ENCODE peak calls at places on chromosome 18, in ten cellular contexts. A is heart left ventricle, P is AG04450, H is H9, L is HepG2, W is uterus, C is WERI-Rb-1, U is tibial nerve, M is activated B cell treated with CpG ODN at 0.5 μM for 24 hours, Q is endothelial cell of umbilical vein. E is an unnamed sample.

GRCh38 chr18:21361297-21361880 is 119.4 kb downstream of the GREB1L start:
- DNase-seq in A (no peak), P (no peak), H (no peak), L (no peak), W (no peak), C (no peak), U (no peak), M (no peak), Q (no peak), E (no peak)

GRCh38 chr18:21656402-21656801 is 44.3 kb downstream of the SNRPD1 start:
- DNase-seq in A (no peak), P (no peak), H (no peak), L (no peak), W (no peak), C (no peak), U (no peak), M (no peak), Q (peak; percentile 71), E (no peak)

GRCh38 chr18:6638470-6638869 is 91.0 kb upstream of the ARHGAP28 start:
- DNase-seq in A (no peak), P (no peak), H (no peak), L (no peak), W (no peak), C (no peak), U (no peak), M (no peak), Q (no peak), E (no peak)

GRCh38 chr18:3153107-3153704 is 66.6 kb downstream of the MYOM1 start:
- DNase-seq in A (no peak), P (no peak), H (no peak), L (peak; percentile 88), W (no peak), C (no peak), U (no peak), M (no peak), Q (peak; percentile 42), E (no peak)

GRCh38 chr18:986071-986470 is 81.4 kb downstream of the ADCYAP1 start:
- DNase-seq in A (no peak), P (no peak), H (peak; percentile 51), L (no peak), W (no peak), C (peak; percentile 54), U (no peak), M (no peak), Q (no peak), E (no peak)

GRCh38 chr18:22346342-22346967 is 71.3 kb downstream of the CTAGE1 start:
- DNase-seq in A (peak; percentile 83), P (peak; percentile 43), H (no peak), L (no peak), W (peak; percentile 71), C (no peak), U (no peak), M (no peak), Q (peak; percentile 93), E (peak; percentile 84)

GRCh38 chr18:7520200-7520780 is 46.8 kb upstream of the PTPRM start:
- DNase-seq in A (no peak), P (no peak), H (no peak), L (no peak), W (no peak), C (no peak), U (no peak), M (no peak), Q (no peak), E (no peak)

GRCh38 chr18:36809590-36810381 is 19.0 kb downstream of the TPGS2 start:
- DNase-seq in A (no peak), P (no peak), H (peak; percentile 47), L (peak; percentile 56), W (no peak), C (peak; percentile 39), U (no peak), M (no peak), Q (peak; percentile 66), E (no peak)

GRCh38 chr18:36688020-36688965 is 140.5 kb downstream of the TPGS2 start:
- DNase-seq in A (peak; percentile 50), P (peak; percentile 44), H (peak; percentile 64), L (peak; percentile 52), W (peak; percentile 52), C (peak; percentile 75), U (peak; percentile 68), M (no peak), Q (peak; percentile 69), E (peak; percentile 60)

GRCh38 chr18:50523165-50523564 is 36.7 kb upstream of the MAPK4 start:
- DNase-seq in A (no peak), P (no peak), H (no peak), L (no peak), W (no peak), C (no peak), U (no peak), M (no peak), Q (no peak), E (no peak)

GRCh38 chr18:6994719-6995430 is 122.7 kb downstream of the LAMA1 start:
- DNase-seq in A (no peak), P (no peak), H (no peak), L (no peak), W (no peak), C (no peak), U (no peak), M (no peak), Q (no peak), E (no peak)

GRCh38 chr18:13175754-13176210 is 42.8 kb upstream of the LDLRAD4 start:
- DNase-seq in A (no peak), P (no peak), H (no peak), L (peak; percentile 94), W (no peak), C (no peak), U (no peak), M (no peak), Q (peak; percentile 4), E (no peak)

DNA sequence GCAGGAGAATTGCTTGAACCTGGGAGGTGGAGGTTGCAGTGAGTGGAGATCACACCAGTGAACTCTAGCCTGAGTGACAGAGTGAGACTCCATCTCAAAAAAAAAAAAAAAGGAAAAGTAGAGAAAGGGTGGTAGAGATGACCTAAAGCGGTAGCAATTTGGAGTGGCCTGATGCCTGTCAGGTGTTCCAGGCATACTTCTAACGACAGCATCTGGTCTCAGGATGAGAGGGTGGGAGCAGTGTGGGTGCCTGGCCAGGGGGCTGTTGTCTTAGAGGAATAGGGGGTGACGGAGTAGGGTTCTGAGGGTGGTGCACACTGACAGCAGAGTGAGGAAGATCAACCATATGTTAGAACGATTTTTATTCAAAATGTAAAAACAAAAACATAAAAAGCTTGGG is 21.8 kb downstream of the ZNF236 start:
- DNase-seq in A (no peak), P (no peak), H (no peak), L (no peak), W (no peak), C (no peak), U (no peak), M (no peak), Q (no peak), E (no peak)
- TF ChIP-seq CTCF in A (no peak), P (no peak), H (no peak), L (no peak), W (no peak), C (no peak), U (no peak), M (no peak), Q (no peak), E (no peak)

DNA sequence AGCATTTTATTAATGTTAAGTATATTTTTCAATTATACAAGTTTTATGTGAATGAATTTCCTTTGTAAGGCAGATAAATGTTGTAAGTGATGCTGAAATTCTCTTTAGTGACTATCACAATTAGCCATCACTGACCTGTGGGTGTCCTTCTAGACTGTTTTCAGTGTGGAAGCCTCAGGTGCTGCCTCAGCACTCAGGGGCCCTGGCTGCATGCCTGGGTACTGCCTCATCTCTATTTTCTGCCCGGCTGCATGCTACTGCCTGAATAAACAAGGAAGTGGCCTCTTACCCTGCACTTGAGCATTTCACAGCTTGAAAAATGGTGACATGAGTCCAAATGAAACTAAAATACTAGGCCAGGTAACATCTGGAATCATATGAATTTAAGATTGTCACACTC is 787.6 kb upstream of the SALL3 start:
- DNase-seq in A (no peak), P (no peak), H (peak; percentile 62), L (no peak), W (no peak), C (peak; percentile 71), U (no peak), M (no peak), Q (no peak), E (no peak)
- TF ChIP-seq CTCF in A (no peak), P (no peak), H (peak; percentile 49), L (no peak), W (no peak), C (peak; percentile 51), U (no peak), M (no peak), Q (no peak), E (no peak)

DNA sequence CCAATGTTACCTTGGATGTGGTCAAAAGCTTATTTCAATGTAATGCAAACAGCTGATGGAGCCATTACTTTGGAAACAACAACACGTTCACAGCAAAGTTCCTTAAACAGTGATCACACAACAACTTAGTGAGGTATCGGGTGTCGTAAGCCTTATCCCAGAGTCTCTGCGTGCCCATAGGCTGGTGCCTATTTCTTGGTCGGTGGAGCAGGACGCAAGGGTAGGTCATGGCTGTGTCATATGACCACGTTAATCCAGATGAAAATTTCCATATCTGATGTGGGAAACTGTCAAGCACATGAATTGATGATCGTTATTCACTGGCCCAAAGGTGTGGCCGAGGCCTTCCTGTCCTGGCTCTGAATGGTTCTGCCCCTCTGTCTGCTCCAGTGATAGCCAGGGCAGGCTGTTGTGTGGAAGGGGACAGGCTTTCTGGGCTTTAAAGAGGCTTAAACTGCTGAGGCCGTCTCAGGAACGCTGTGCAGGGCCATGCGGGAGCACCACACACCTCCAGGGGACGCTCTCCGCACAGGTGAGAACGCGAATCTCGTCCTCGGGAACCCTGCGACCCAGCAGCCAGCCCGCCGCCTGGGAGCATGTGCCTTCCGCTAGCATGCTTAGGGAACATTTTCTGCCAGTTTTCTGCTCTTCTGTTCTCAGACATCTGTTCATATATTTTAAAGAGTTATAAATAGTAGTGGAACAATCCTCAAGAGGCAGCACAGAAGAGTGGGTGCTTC is 90.6 kb downstream of the KCTD1 start:
- DNase-seq in A (no peak), P (no peak), H (peak; percentile 91), L (no peak), W (no peak), C (peak; percentile 79), U (no peak), M (no peak), Q (no peak), E (no peak)
- TF ChIP-seq CTCF in A (no peak), P (no peak), H (peak; percentile 98), L (peak; percentile 39), W (no peak), C (peak; percentile 88), U (no peak), M (no peak), Q (no peak), E (no peak)

GRCh38 chr18:49251451-49251850 is 209.0 kb downstream of the DYM start:
- DNase-seq in A (no peak), P (no peak), H (no peak), L (no peak), W (no peak), C (peak; percentile 69), U (no peak), M (no peak), Q (no peak), E (no peak)

GRCh38 chr18:49247786-49248185 is 212.7 kb downstream of the DYM start:
- DNase-seq in A (no peak), P (no peak), H (no peak), L (no peak), W (no peak), C (no peak), U (no peak), M (no peak), Q (peak; percentile 72), E (no peak)

GRCh38 chr18:49249523-49249922 is 210.9 kb downstream of the DYM start:
- DNase-seq in A (no peak), P (no peak), H (no peak), L (no peak), W (no peak), C (no peak), U (no peak), M (no peak), Q (peak; percentile 71), E (no peak)

GRCh38 chr18:49250819-49251388 is 209.5 kb downstream of the DYM start:
- DNase-seq in A (no peak), P (no peak), H (no peak), L (peak; percentile 23), W (no peak), C (peak; percentile 38), U (no peak), M (no peak), Q (peak; percentile 47), E (no peak)
- TF ChIP-seq CTCF in A (peak; percentile 24), P (peak; percentile 68), H (peak; percentile 71), L (peak; percentile 60), W (no peak), C (peak; percentile 72), U (no peak), M (no peak), Q (peak; percentile 32), E (no peak)

E was measured in omental fat pad.